ENCODE peak calls at places on chromosomes 4 and X, in four cellular contexts. D is HCT116, A is K562, W is H1. K is an unnamed sample.
A peak's percentile ranks its signal among the peaks of the same experiment; 100 is the strongest.

GRCh38 chrX:114626323-114626722 is 42.4 kb downstream of the HTR2C start:
- DNase-seq in D (no peak), W (no peak), A (peak; percentile 7), K (peak; percentile 0)

GRCh38 chr4:76690091-76690905 is 207.6 kb downstream of the SOWAHB start:
- DNase-seq in D (no peak), A (no peak), W (no peak), K (no peak)

GRCh38 chr4:56506110-56506705 is 617 bp downstream of the ARL9 start:
- DNase-seq in W (peak; percentile 67), A (no peak), D (no peak), K (no peak)

GRCh38 chrX:93319604-93320003 is 353.8 kb downstream of the NAP1L3 start:
- DNase-seq in A (no peak), D (no peak), W (no peak), K (no peak)

GRCh38 chrX:150460781-150461180 is 97.7 kb downstream of the MAMLD1 start:
- DNase-seq in D (no peak), A (no peak), W (no peak), K (no peak)

GRCh38 chrX:11968470-11968869 is 169.8 kb upstream of the FRMPD4 start:
- DNase-seq in W (no peak), D (no peak), A (no peak), K (peak; percentile 1)

GRCh38 chrX:105822138-105823091 is at the start of gene NRK:
- DNase-seq in A (no peak), D (no peak), W (peak; percentile 63), K (no peak)

GRCh38 chr4:110224812-110225211 is 26.4 kb upstream of the ELOVL6 start:
- DNase-seq in A (no peak), D (no peak), W (no peak), K (no peak)

GRCh38 chrX:82342531-82342930 is 1140.6 kb downstream of the SH3BGRL start:
- DNase-seq in A (no peak), W (no peak), D (no peak), K (no peak)

GRCh38 chr4:119785963-119786362 is 157.4 kb upstream of the PDE5A start:
- DNase-seq in D (peak; percentile 13), A (no peak), W (no peak), K (peak; percentile 3)

GRCh38 chrX:47643926-47644325 is 6.4 kb downstream of the ELK1 start:
- DNase-seq in A (no peak), W (no peak), D (no peak), K (no peak)

GRCh38 chrX:16589211-16589610 is 60.7 kb upstream of the S100G start:
- DNase-seq in D (no peak), A (no peak), W (no peak), K (no peak)

GRCh38 chr4:93394488-93395185 is 433.9 kb upstream of the ATOH1 start:
- DNase-seq in W (no peak), A (no peak), D (no peak), K (no peak)

GRCh38 chrX:101460669-101461068 is 24.6 kb upstream of the ARMCX4 start:
- DNase-seq in W (no peak), A (no peak), D (no peak), K (no peak)

GRCh38 chrX:105823092-105823454 is 734 bp downstream of the NRK start:
- DNase-seq in W (no peak), D (no peak), A (no peak), K (no peak)

GRCh38 chr4:2417196-2417764 is 1.2 kb downstream of the ZFYVE28 start:
- DNase-seq in D (no peak), A (peak; percentile 43), W (no peak), K (no peak)

GRCh38 chr4:188680667-188681063 is 541.4 kb downstream of the TRIML1 start:
- DNase-seq in A (no peak), D (no peak), W (no peak), K (no peak)

GRCh38 chr4:17332483-17332882 is 179.4 kb downstream of the QDPR start:
- DNase-seq in A (no peak), W (no peak), D (no peak), K (no peak)

GRCh38 chrX:14554132-14554715 is 24.9 kb downstream of the GLRA2 start:
- DNase-seq in W (no peak), D (no peak), A (no peak), K (no peak)

GRCh38 chrX:72019487-72019886 is 108.8 kb downstream of the NHSL2 start:
- DNase-seq in W (peak; percentile 6), A (no peak), D (no peak), K (no peak)

GRCh38 chrX:133985164-133986007 is at the start of gene GPC3:
- DNase-seq in A (peak; percentile 84), D (no peak), W (peak; percentile 64), K (peak; percentile 73)

GRCh38 chr4:177250056-177250696 is 59.5 kb upstream of the NEIL3 start:
- DNase-seq in A (peak; percentile 65), W (peak; percentile 92), D (peak; percentile 59), K (peak; percentile 24)

DNA sequence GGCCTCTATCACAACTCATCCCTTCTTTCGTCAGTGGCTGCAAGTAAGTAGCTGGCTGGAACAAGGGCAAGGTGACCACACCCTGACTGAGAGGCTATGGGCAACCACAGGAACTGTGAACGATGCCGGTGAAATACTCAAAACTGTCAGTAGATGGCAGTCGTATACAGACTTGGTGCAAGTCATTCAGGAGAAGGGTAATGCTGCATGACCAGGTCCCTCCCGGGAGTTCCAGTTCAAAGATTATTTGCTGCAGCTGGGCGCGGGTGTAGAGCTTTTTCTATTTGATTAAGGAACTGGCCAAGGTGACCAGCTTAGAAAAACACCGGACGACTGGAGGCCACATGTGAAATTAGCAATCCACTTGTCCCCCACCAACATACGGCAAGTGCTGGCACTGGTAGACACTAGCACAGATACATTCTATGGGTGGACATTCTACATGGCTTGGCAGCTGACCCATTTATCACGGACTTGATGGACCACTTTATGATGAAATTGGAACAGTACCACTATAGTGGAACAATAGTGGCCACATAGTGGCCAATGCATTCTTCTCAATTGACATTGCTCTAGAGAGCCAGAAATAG is 726.6 kb downstream of the TRAM1L1 start:
- DNase-seq in D (peak; percentile 52), W (peak; percentile 89), A (peak; percentile 39), K (peak; percentile 82)
- TF ChIP-seq FOSL1 in D (no peak), W (no peak), A (no peak), K (no peak)

GRCh38 chrX:123405231-123405630 is 221.2 kb downstream of the GRIA3 start:
- DNase-seq in D (no peak), A (no peak), W (no peak), K (no peak)

GRCh38 chrX:123408856-123409737 is 225.0 kb downstream of the GRIA3 start:
- DNase-seq in D (no peak), A (no peak), W (no peak), K (no peak)
- TF ChIP-seq FOSL1 in D (no peak), A (no peak), W (no peak), K (no peak)

GRCh38 chr4:156816356-156816755 is 155.2 kb downstream of the PDGFC start:
- DNase-seq in A (no peak), D (no peak), W (no peak), K (no peak)

GRCh38 chr4:156820931-156821330 is 150.7 kb downstream of the PDGFC start:
- DNase-seq in D (no peak), A (no peak), W (no peak), K (no peak)

GRCh38 chr4:156811963-156812362 is 159.6 kb downstream of the PDGFC start:
- DNase-seq in W (no peak), D (no peak), A (no peak), K (no peak)

GRCh38 chr4:156815717-156816319 is 155.8 kb downstream of the PDGFC start:
- DNase-seq in A (no peak), D (no peak), W (no peak), K (no peak)
- TF ChIP-seq FOSL1 in A (no peak), D (no peak), W (no peak), K (no peak)

DNA sequence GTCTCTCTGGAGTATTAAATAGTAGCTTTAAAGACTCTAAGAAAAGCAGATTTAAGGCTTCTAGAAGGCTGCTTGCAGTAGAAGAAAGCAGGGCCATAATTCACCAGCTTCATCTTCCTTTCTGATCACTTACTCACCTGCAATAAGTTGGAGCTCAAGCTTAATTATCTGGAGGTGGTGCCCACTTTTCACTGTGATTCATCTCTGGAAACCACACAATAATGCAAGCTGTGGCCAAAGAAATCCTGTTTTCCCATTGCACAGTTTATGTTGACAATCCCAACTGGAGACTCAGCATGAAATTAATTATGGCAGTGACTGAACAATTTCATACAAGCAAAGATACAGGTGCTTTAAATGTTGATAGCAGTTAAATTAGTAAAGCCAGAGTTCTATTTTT is 14.7 kb downstream of the CWH43 start:
- DNase-seq in D (no peak), W (no peak), A (no peak), K (no peak)
- TF ChIP-seq FOSL1 in D (no peak), W (no peak), A (no peak), K (no peak)

GRCh38 chrX:38287669-38288068 is 39.6 kb downstream of the RPGR start:
- DNase-seq in D (no peak), W (no peak), A (no peak), K (no peak)

GRCh38 chrX:38282044-38282443 is 45.3 kb downstream of the RPGR start:
- DNase-seq in A (no peak), W (no peak), D (no peak), K (no peak)

DNA sequence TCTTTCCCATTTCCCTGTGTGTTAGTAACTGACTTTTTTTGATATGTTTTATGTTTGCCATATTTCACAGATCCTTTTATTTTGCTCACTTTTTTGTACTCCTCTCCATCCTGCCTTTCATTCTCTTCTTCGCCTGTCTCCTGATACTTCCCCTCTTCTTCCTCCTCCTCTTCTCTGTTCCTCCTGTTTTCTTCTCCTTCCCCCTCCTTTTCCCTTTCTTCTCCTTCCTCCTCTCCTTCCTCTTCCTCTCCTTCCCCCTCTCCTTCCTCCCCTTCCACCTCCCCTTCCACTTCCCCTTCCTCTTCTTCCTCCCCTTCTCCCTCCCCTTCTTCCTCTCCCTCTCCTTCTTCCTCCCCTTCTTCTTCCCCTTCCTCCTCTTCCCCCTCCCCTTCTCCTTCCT is 41.7 kb downstream of the RPGR start:
- DNase-seq in D (no peak), W (no peak), A (no peak), K (no peak)
- TF ChIP-seq FOSL1 in D (no peak), W (no peak), A (no peak), K (no peak)

DNA sequence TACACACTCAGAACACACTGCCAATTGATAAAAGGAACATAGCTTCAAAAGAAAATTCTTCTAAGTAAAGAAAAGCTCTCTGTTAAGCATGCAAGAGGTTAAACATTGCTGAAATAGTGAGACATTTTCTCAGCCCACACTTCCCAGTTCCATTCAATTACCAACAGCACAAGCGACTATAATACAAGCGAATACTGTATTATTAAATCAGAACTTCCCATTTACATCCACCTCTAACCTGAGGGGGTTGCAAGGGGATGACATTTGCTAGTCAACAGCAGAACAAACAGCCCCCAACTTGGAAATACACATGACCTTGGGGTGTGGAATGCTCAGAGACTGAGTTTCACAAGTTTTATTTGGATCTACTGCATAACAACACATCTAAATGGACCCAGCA is 1.1 kb downstream of the FSTL5 start:
- DNase-seq in A (no peak), W (no peak), D (no peak), K (no peak)
- TF ChIP-seq FOSL1 in A (no peak), W (no peak), D (no peak), K (no peak)

GRCh38 chr4:145279122-145279960 is 99.0 kb upstream of the OTUD4 start:
- DNase-seq in A (no peak), D (no peak), W (no peak), K (no peak)
- TF ChIP-seq FOSL1 in A (no peak), D (no peak), W (no peak), K (no peak)

GRCh38 chrX:13341491-13342101 is 21.7 kb upstream of the ATXN3L start:
- DNase-seq in W (no peak), A (no peak), D (no peak), K (no peak)
- TF ChIP-seq FOSL1 in W (no peak), A (no peak), D (no peak), K (no peak)